ENCODE peak calls at places on chromosomes 1 and 21, in six cellular contexts. N is dorsolateral prefrontal cortex, Z is astrocyte of the cerebellum, H is fibroblast of mammary gland, J is transverse colon, C is AG04450. W is an unnamed sample.

GRCh38 chr1:234111458-234112142 is 207.1 kb downstream of the SLC35F3 start:
- DNase-seq in N (peak), Z (no peak), H (no peak), J (no peak), C (no peak), W (no peak)

GRCh38 chr1:45785583-45785982 is 17.8 kb upstream of the MAST2 start:
- DNase-seq in N (no peak), Z (no peak), H (no peak), J (no peak), C (no peak), W (no peak)

GRCh38 chr21:36917487-36918158 is 48.8 kb downstream of the HLCS start:
- DNase-seq in N (no peak), Z (no peak), H (peak), J (no peak), C (peak), W (no peak)

GRCh38 chr1:1318131-1318652 is 6.3 kb downstream of the INTS11 start:
- DNase-seq in N (peak), Z (peak), H (peak), J (peak), C (peak), W (peak)

GRCh38 chr1:117572546-117572945 is 33.3 kb upstream of the TENT5C start:
- DNase-seq in N (no peak), Z (no peak), H (no peak), J (peak), C (no peak), W (no peak)

GRCh38 chr1:172359531-172359991 is 60.9 kb upstream of the C1orf105 start:
- DNase-seq in N (no peak), Z (peak), H (peak), J (no peak), C (no peak), W (peak)

GRCh38 chr1:19765623-19766022 is 34.1 kb downstream of the TMCO4 start:
- DNase-seq in N (no peak), Z (peak), H (peak), J (no peak), C (peak), W (peak)

GRCh38 chr1:64471218-64471719 is 1.3 kb downstream of the CACHD1 start:
- DNase-seq in N (no peak), Z (no peak), H (peak), J (peak), C (no peak), W (no peak)

GRCh38 chr1:160453443-160453842 is 53.1 kb downstream of the VANGL2 start:
- DNase-seq in N (no peak), Z (no peak), H (no peak), J (no peak), C (no peak), W (no peak)

DNA sequence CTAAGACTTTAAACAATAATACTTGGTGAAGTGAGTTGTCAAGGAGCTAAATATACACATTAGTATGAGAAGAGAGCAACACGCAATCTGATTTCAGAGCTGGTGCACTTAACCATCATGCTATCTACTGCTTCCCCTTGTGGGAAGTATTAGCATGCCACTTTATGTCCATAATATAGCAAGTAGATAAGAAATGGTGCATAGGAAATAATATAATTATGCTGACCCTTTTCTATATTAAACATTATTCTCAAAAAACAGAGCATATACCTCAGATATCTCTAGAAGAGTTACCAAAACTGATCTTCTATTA is 63.4 kb downstream of the MAGI3 start:
- DNase-seq in N (no peak), Z (no peak), H (no peak), J (no peak), C (no peak), W (no peak)
- TF ChIP-seq CTCF in N (no peak), Z (no peak), H (no peak), J (peak), C (peak), W (no peak)

DNA sequence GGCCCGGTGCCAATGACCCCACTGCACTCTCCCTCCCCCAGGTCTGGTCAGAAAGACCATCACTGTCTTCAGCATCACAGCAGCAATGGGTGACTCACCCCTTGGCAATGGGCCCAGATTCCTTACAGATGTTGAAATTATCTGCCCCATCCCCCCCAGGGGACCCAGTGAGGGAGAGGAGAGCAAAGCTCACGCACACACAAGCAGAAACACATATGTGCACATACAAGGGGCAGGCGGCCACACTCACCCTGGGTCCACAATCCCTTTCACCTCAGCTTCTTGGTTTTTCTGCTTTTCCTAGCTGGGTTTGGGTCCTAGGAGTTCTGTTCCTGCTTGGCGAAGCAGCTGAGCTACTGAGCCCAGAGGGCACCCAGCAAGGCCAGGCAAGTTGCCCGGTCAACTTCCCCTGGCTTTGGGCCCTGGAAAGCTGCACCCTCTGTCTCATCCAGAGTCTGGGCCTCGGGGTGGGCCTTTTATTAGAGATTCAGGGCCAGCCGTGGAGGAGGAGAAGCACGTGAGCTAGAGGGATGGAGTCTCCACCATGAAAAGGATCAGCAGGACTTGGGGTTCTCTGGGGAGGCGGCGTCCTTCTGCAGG is 2.6 kb downstream of the COL16A1 start:
- DNase-seq in N (peak), Z (peak), H (peak), J (peak), C (peak), W (peak)
- H3K4me3 ChIP-seq in N (peak), Z (peak), H (peak), J (no peak), C (peak), W (peak)

DNA sequence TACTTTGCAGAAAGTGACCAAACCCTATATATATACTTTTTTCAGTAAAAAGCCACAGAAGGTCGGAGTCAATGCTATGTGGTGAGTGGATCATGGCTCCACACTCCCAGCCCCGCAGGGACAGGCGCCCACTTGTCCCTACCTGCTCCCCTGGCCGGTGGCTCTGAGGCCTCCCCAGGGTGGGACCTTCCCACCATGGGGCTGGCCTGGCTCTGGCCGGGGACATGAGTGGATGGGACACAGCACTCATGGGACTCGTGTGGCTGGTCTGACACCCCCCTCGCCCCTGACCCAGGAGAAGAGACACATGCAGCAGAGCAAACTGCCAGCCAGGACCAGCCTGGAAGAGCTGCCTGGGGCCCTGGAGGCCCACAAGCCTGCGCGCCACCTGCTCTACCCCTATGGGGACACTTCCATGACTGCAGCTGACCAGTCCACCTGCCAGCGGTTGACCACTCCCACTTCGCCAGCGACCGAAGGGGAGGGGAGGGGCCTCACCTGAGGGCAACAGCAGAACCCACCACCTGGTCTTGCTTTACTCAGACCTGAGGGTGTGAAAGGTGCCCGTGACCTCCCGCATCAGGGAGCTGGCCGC is 2.2 kb downstream of the SPATC1L start:
- DNase-seq in N (no peak), Z (no peak), H (no peak), J (no peak), C (no peak), W (no peak)
- TF ChIP-seq CTCF in N (no peak), Z (no peak), H (no peak), J (no peak), C (no peak), W (no peak)

GRCh38 chr1:99456536-99456935 is 189.4 kb upstream of the PALMD start:
- DNase-seq in N (no peak), Z (no peak), H (peak), J (no peak), C (no peak), W (no peak)

GRCh38 chr1:99455760-99456159 is 190.2 kb upstream of the PALMD start:
- DNase-seq in N (no peak), Z (no peak), H (no peak), J (no peak), C (no peak), W (no peak)

GRCh38 chr1:99461499-99461898 is 184.4 kb upstream of the PALMD start:
- DNase-seq in N (no peak), Z (no peak), H (no peak), J (no peak), C (no peak), W (no peak)

GRCh38 chr1:99457381-99458165 is 188.3 kb upstream of the PALMD start:
- DNase-seq in N (no peak), Z (no peak), H (peak), J (no peak), C (no peak), W (no peak)
- H3K4me3 ChIP-seq in N (no peak), Z (no peak), H (no peak), J (no peak), C (no peak), W (no peak)

GRCh38 chr1:13948851-13949490 is 249.0 kb downstream of the PRDM2 start:
- DNase-seq in N (no peak), Z (no peak), H (peak), J (no peak), C (no peak), W (no peak)

GRCh38 chr1:13948396-13948795 is 248.4 kb downstream of the PRDM2 start:
- DNase-seq in N (no peak), Z (no peak), H (peak), J (no peak), C (no peak), W (no peak)

GRCh38 chr1:13949571-13949970 is 249.6 kb downstream of the PRDM2 start:
- DNase-seq in N (no peak), Z (no peak), H (no peak), J (no peak), C (no peak), W (no peak)

GRCh38 chr1:13951793-13952751 is 252.1 kb downstream of the PRDM2 start:
- DNase-seq in N (no peak), Z (no peak), H (peak), J (no peak), C (no peak), W (no peak)

DNA sequence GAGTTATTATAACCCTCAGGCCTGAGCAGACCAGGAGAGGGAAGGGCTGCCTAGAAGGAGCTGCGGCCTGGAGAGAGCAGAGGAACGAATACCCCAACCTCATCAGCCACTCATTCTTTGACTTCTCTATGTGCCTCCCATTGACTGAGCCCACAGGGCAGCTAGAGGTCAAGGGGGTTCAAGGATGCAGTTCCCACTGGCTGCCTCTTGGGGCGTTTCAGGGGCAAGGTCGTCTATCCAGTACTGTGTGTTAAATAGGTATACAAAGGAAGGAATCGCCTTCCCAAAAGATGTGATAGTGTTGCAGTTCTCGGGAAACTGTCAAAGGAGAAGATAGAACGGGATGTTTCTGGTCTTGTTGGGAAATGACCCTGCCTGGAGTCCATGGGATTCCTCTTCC is 250.6 kb downstream of the PRDM2 start:
- DNase-seq in N (no peak), Z (no peak), H (no peak), J (no peak), C (no peak), W (no peak)
- TF ChIP-seq CTCF in N (no peak), Z (peak), H (peak), J (no peak), C (no peak), W (no peak)